ENCODE peak calls at places on chromosome 9, in seven cellular contexts. Q is lung; W is PC-9; O is Panc1; L is neuronal stem cell; T is HAP-1; I is CD8-positive, alpha-beta T cell. F is an unnamed sample.

GRCh38 chr9:89536618-89537017 is 38.7 kb upstream of the SEMA4D start:
- DNase-seq in I (no peak), T (no peak), Q (no peak), W (no peak), O (no peak), L (no peak), F (no peak)

GRCh38 chr9:137458194-137459146 is 664 bp downstream of the NSMF start:
- DNase-seq in T (peak; percentile 61), O (no peak), W (no peak), I (peak; percentile 5), L (no peak), Q (no peak), F (no peak)

GRCh38 chr9:95266649-95267048 is 50.9 kb downstream of the FANCC start:
- DNase-seq in I (no peak), T (no peak), Q (no peak), O (no peak), L (no peak), W (no peak), F (no peak)

GRCh38 chr9:90029996-90030395 is 425.2 kb downstream of the GADD45G start:
- DNase-seq in T (no peak), Q (no peak), I (no peak), L (no peak), O (no peak), W (no peak), F (no peak)

GRCh38 chr9:98191615-98192502 is 578 bp downstream of the CORO2A start:
- DNase-seq in T (peak; percentile 65), L (no peak), I (no peak), W (no peak), O (no peak), Q (peak; percentile 54), F (no peak)

GRCh38 chr9:133199648-133200321 is 9.3 kb downstream of the OBP2B start:
- DNase-seq in W (no peak), I (no peak), O (no peak), Q (no peak), L (no peak), T (no peak), F (peak; percentile 56)

GRCh38 chr9:85142461-85143401 is 473.2 kb downstream of the NTRK2 start:
- DNase-seq in T (no peak), L (no peak), W (no peak), I (no peak), Q (no peak), O (peak; percentile 18), F (no peak)

GRCh38 chr9:98906273-98907040 is 37.2 kb upstream of the COL15A1 start:
- DNase-seq in W (no peak), Q (no peak), I (no peak), O (no peak), T (no peak), L (no peak), F (no peak)

GRCh38 chr9:110364451-110364850 is 26.8 kb upstream of the TXNDC8 start:
- DNase-seq in W (peak; percentile 53), I (no peak), Q (no peak), L (no peak), O (no peak), T (no peak), F (no peak)

GRCh38 chr9:76419782-76420380 is 25.7 kb upstream of the RFK start:
- DNase-seq in W (no peak), I (no peak), T (peak; percentile 25), O (no peak), Q (no peak), L (no peak), F (no peak)

GRCh38 chr9:94932647-94933415 is 206.3 kb downstream of the AOPEP start:
- DNase-seq in O (no peak), L (no peak), W (no peak), I (no peak), T (no peak), Q (no peak), F (no peak)

GRCh38 chr9:105359899-105360298 is 87.9 kb upstream of the FSD1L start:
- DNase-seq in L (no peak), Q (no peak), T (no peak), O (no peak), I (no peak), W (no peak), F (no peak)

GRCh38 chr9:16625831-16626230 is 244.6 kb downstream of the BNC2 start:
- DNase-seq in L (no peak), O (no peak), I (no peak), W (no peak), Q (no peak), T (no peak), F (no peak)

GRCh38 chr9:98521141-98521540 is 187.6 kb downstream of the GABBR2 start:
- DNase-seq in O (no peak), L (no peak), Q (peak; percentile 15), I (no peak), W (no peak), T (no peak), F (no peak)

GRCh38 chr9:101476576-101477208 is 41.1 kb upstream of the ALDOB start:
- DNase-seq in W (no peak), I (no peak), O (no peak), L (no peak), T (no peak), Q (no peak), F (no peak)

GRCh38 chr9:125255781-125256391 is 5.7 kb upstream of the GAPVD1 start:
- DNase-seq in O (no peak), I (no peak), L (no peak), Q (no peak), T (peak; percentile 30), W (no peak), F (no peak)

GRCh38 chr9:121752929-121753328 is 101.5 kb downstream of the DAB2IP start:
- DNase-seq in I (no peak), O (no peak), L (no peak), T (no peak), W (no peak), Q (no peak), F (no peak)

GRCh38 chr9:121750259-121750714 is 98.9 kb downstream of the DAB2IP start:
- DNase-seq in O (no peak), W (no peak), L (no peak), T (peak; percentile 26), Q (no peak), I (no peak), F (no peak)

GRCh38 chr9:121749614-121750013 is 98.2 kb downstream of the DAB2IP start:
- DNase-seq in L (no peak), I (no peak), W (no peak), Q (no peak), T (no peak), O (no peak), F (no peak)

GRCh38 chr9:121751686-121752445 is 100.4 kb downstream of the DAB2IP start:
- DNase-seq in T (no peak), W (no peak), O (no peak), I (no peak), Q (no peak), L (no peak), F (peak; percentile 86)

DNA sequence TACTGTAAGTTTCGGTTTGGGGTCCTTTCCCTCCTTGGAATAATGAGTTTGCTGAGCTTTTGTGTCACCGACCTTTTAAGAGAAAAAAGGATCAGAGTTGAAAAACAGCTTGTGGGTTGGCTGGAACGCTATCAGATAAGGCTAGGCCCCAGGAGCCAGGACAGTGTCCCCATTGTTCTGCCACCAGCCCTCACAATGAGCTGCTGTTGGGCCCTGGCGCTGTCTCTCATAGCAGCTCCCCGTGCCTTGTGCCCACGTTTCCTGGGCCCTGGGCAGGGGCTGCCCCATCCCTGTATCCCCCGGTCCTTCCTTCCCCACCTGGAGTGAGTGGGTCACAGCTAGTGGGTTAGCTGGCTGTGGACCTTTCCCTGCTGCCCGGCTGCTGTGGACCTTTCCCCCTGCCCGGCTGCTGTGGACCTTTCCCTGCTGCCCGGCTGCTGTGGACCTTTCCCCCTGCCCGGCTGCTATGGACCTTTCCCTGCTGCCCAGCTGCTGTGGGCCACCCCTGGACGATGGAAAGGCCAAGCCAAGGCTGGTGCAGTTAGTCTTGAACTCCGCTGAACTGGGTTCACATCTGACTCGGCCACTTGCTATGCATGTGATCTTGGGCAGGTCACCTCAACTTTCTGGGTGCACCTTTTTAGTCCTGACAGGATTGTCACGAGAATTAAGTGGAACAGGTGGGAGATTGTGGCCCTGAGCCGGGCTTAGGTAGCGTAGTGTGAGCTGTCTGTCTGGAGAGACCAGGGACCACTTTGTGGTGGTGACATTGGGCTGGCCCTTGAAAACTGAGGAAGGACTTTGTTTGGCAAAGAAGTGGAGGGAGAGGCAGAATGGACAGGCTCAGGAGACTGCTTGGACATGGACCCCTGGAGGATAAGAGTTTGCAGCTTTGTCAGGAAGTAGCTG is 99.5 kb downstream of the DAB2IP start:
- DNase-seq in I (no peak), Q (no peak), T (no peak), W (no peak), O (no peak), L (no peak), F (peak; percentile 93)
- H3K4me1 ChIP-seq in I (peaks cover 14% of the 10 kb centered on the region), Q (peaks cover 11% of the 10 kb centered on the region), T (no peaks in the 10 kb centered on the region), W (no peaks in the 10 kb centered on the region), O (peaks cover 26% of the 10 kb centered on the region), L (peaks cover 46% of the 10 kb centered on the region), F (peaks cover 94% of the 10 kb centered on the region)

GRCh38 chr9:134371731-134372130 is 45.5 kb downstream of the RXRA start:
- DNase-seq in T (no peak), L (no peak), O (no peak), Q (peak; percentile 83), W (no peak), I (no peak), F (peak; percentile 51)

GRCh38 chr9:134372621-134373267 is 46.5 kb downstream of the RXRA start:
- DNase-seq in T (no peak), I (no peak), L (no peak), Q (peak; percentile 74), O (no peak), W (no peak), F (peak; percentile 35)

GRCh38 chr9:134374301-134375010 is 48.2 kb downstream of the RXRA start:
- DNase-seq in O (no peak), Q (no peak), T (no peak), I (no peak), L (no peak), W (no peak), F (peak; percentile 55)

GRCh38 chr9:134373953-134374300 is 47.7 kb downstream of the RXRA start:
- DNase-seq in Q (no peak), T (no peak), W (no peak), L (no peak), O (no peak), I (no peak), F (no peak)

DNA sequence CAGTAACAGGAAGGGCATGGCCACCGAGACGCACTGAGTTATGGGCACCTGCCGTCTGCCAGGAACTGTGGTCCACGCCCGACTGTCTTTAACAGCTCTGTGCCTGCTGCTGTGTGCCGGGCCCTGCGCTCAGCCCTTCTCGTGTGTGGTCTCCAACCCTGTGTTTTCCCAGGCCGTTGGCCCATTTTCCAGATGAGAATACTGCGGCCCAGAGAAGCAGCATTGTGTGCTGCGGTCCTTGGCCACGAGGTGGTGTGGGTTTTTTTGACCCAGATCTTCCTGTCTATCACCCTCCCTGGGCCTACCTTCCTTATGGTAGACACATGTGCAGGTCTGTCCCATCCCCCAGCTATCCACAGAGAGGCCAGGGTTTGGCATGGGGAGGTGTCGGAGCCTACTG is 47.0 kb downstream of the RXRA start:
- DNase-seq in T (no peak), I (no peak), O (no peak), Q (no peak), W (no peak), L (no peak), F (no peak)
- H3K4me1 ChIP-seq in T (no peaks in the 10 kb centered on the region), I (peaks cover 4% of the 10 kb centered on the region), O (peaks cover 43% of the 10 kb centered on the region), Q (peaks cover 15% of the 10 kb centered on the region), W (peaks cover 39% of the 10 kb centered on the region), L (peaks cover 14% of the 10 kb centered on the region), F (peaks cover 88% of the 10 kb centered on the region)

GRCh38 chr9:126378761-126379160 is 52.1 kb downstream of the MVB12B start:
- DNase-seq in T (no peak), L (no peak), Q (no peak), I (no peak), O (no peak), W (no peak), F (no peak)
- H3K4me1 ChIP-seq in T (peaks cover 27% of the 10 kb centered on the region), L (peaks cover 32% of the 10 kb centered on the region), Q (no peaks in the 10 kb centered on the region), I (peaks cover 5% of the 10 kb centered on the region), O (peaks cover 19% of the 10 kb centered on the region), W (peaks cover 1% of the 10 kb centered on the region), F (peaks cover 41% of the 10 kb centered on the region)

GRCh38 chr9:135332516-135332915 is 147.1 kb upstream of the PPP1R26 start:
- DNase-seq in L (no peak), O (no peak), I (no peak), Q (no peak), T (no peak), W (no peak), F (peak; percentile 8)
- H3K4me1 ChIP-seq in L (peaks cover 2% of the 10 kb centered on the region), O (no peaks in the 10 kb centered on the region), I (no peaks in the 10 kb centered on the region), Q (no peaks in the 10 kb centered on the region), T (no peaks in the 10 kb centered on the region), W (no peaks in the 10 kb centered on the region), F (no peaks in the 10 kb centered on the region)

F was measured in testis.